ENCODE peak calls at places on chromosome 22, in seven cellular contexts. A is HS-5; N is H4; Q is GDM1; P is NCI-H187; E is activated T-helper 1 cell treated with anti-CD3 and anti-CD28 coated beads, Interleukin-2, amount 50 U/mL, for 16 hours; C is Caco-2. J is an unnamed sample.
A peak's percentile ranks its signal among the peaks of the same experiment; 100 is the strongest.

GRCh38 chr22:31343235-31344191 is 2.6 kb downstream of the PATZ1 start:
- DNase-seq in A (no peak), N (no peak), Q (no peak), P (no peak), E (no peak), C (peak; percentile 67), J (no peak)

GRCh38 chr22:47397673-47398072 is 635.2 kb downstream of the TBC1D22A start:
- DNase-seq in A (no peak), N (no peak), Q (no peak), P (no peak), E (no peak), C (no peak), J (no peak)

GRCh38 chr22:29773233-29773632 is 6.1 kb downstream of the UQCR10 start:
- DNase-seq in A (no peak), N (no peak), Q (no peak), P (no peak), E (no peak), C (no peak), J (no peak)

GRCh38 chr22:27456696-27457503 is 344.7 kb downstream of the MN1 start:
- DNase-seq in A (peak; percentile 90), N (peak; percentile 44), Q (no peak), P (no peak), E (no peak), C (no peak), J (no peak)

GRCh38 chr22:31036671-31037550 is 44.2 kb upstream of the SMTN start:
- DNase-seq in A (no peak), N (peak; percentile 56), Q (no peak), P (no peak), E (no peak), C (no peak), J (no peak)

GRCh38 chr22:43401661-43402060 is 10.2 kb upstream of the MPPED1 start:
- DNase-seq in A (no peak), N (no peak), Q (no peak), P (no peak), E (no peak), C (no peak), J (no peak)

GRCh38 chr22:24088796-24089195 is 77.7 kb downstream of the CABIN1 start:
- DNase-seq in A (no peak), N (no peak), Q (no peak), P (no peak), E (no peak), C (no peak), J (no peak)

GRCh38 chr22:44045171-44045570 is 21.1 kb downstream of the PARVB start:
- DNase-seq in A (no peak), N (no peak), Q (no peak), P (no peak), E (no peak), C (no peak), J (no peak)

GRCh38 chr22:46678003-46678657 is 57.9 kb downstream of the GRAMD4 start:
- DNase-seq in A (no peak), N (no peak), Q (no peak), P (no peak), E (no peak), C (no peak), J (no peak)

GRCh38 chr22:24553597-24554315 is 1.2 kb downstream of the GUCD1 start:
- DNase-seq in A (no peak), N (no peak), Q (no peak), P (no peak), E (no peak), C (no peak), J (no peak)

GRCh38 chr22:17570851-17571631 is 7.7 kb downstream of the SLC25A18 start:
- DNase-seq in A (no peak), N (peak; percentile 68), Q (no peak), P (no peak), E (no peak), C (no peak), J (no peak)

J was measured in NCI-H1417 treated with DMSO at 0.1 percent for 48 hours.